ENCODE peak calls at places on chromosomes 2 and 18, in five cellular contexts. D, N, X, C and J are unnamed samples.

GRCh38 chr2:109439315-109439714 is 174.5 kb downstream of the SEPTIN10 start:
- DNase-seq in C (no peak), N (no peak), D (no peak), X (no peak), J (no peak)

GRCh38 chr2:127039387-127040031 is 67.4 kb downstream of the BIN1 start:
- DNase-seq in C (no peak), X (no peak), D (peak; percentile 73), N (no peak), J (peak; percentile 32)

GRCh38 chr18:58694221-58694620 is 23.0 kb downstream of the MALT1 start:
- DNase-seq in X (no peak), N (no peak), C (no peak), D (no peak), J (no peak)

GRCh38 chr18:79371536-79372210 is 24.1 kb upstream of the NFATC1 start:
- DNase-seq in D (peak; percentile 36), X (no peak), C (no peak), N (no peak), J (no peak)

GRCh38 chr2:33588246-33588645 is 10.9 kb downstream of the FAM98A start:
- DNase-seq in C (no peak), N (no peak), D (no peak), X (no peak), J (no peak)

GRCh38 chr18:6610436-6610835 is 119.1 kb upstream of the ARHGAP28 start:
- DNase-seq in X (no peak), D (no peak), N (no peak), C (no peak), J (no peak)

GRCh38 chr2:96150007-96150406 is 4.8 kb upstream of the DUSP2 start:
- DNase-seq in X (no peak), D (peak; percentile 75), N (no peak), C (no peak), J (no peak)

GRCh38 chr2:231123362-231123898 is 1.4 kb downstream of the HTR2B start:
- DNase-seq in N (peak; percentile 37), C (no peak), D (no peak), X (no peak), J (no peak)

GRCh38 chr2:10428936-10429335 is 19.2 kb downstream of the ODC1 start:
- DNase-seq in X (no peak), N (no peak), D (no peak), C (no peak), J (no peak)

GRCh38 chr2:48414980-48415764 is 114.8 kb upstream of the STON1 start:
- DNase-seq in D (no peak), C (no peak), X (no peak), N (peak; percentile 79), J (no peak)

GRCh38 chr18:77086034-77086433 is 46.5 kb downstream of the MBP start:
- DNase-seq in N (no peak), X (no peak), C (no peak), D (no peak), J (no peak)

GRCh38 chr2:141557329-141558098 is 573.3 kb downstream of the LRP1B start:
- DNase-seq in C (no peak), D (no peak), X (no peak), N (no peak), J (no peak)

GRCh38 chr2:2698182-2699116 is 367.4 kb upstream of the MYT1L start:
- DNase-seq in N (peak; percentile 21), C (peak; percentile 22), X (no peak), D (no peak), J (no peak)

GRCh38 chr18:65435529-65435928 is 315.3 kb upstream of the CDH7 start:
- DNase-seq in D (no peak), N (no peak), X (no peak), C (no peak), J (no peak)

GRCh38 chr2:134657650-134658250 is 61.0 kb downstream of the TMEM163 start:
- DNase-seq in X (no peak), C (peak; percentile 10), D (no peak), N (peak; percentile 23), J (no peak)

GRCh38 chr2:37561615-37562569 is 109.5 kb downstream of the CDC42EP3 start:
- DNase-seq in D (no peak), X (no peak), N (peak; percentile 13), C (peak; percentile 93), J (no peak)
- TF ChIP-seq POLR2AphosphoS5 in D (no peak), X (no peak), N (no peak), C (peak; percentile 50), J (no peak)

GRCh38 chr2:226791056-226791486 is 8.5 kb downstream of the IRS1 start:
- DNase-seq in D (no peak), X (peak; percentile 59), N (no peak), C (no peak), J (no peak)

GRCh38 chr2:226792155-226792871 is 7.3 kb downstream of the IRS1 start:
- DNase-seq in D (no peak), X (no peak), C (no peak), N (no peak), J (no peak)

GRCh38 chr2:226790006-226790405 is 9.6 kb downstream of the IRS1 start:
- DNase-seq in X (no peak), D (no peak), C (no peak), N (no peak), J (no peak)

GRCh38 chr2:226790436-226790835 is 9.2 kb downstream of the IRS1 start:
- DNase-seq in N (no peak), X (no peak), C (no peak), D (no peak), J (no peak)

GRCh38 chr2:226791487-226792081 is 8.0 kb downstream of the IRS1 start:
- DNase-seq in D (peak; percentile 97), N (no peak), X (peak; percentile 93), C (no peak), J (peak; percentile 98)
- TF ChIP-seq POLR2A in D (peak; percentile 30), N (no peak), X (peak; percentile 53), C (no peak), J (peak; percentile 57)

GRCh38 chr2:42493885-42494433 is at the start of gene KCNG3:
- DNase-seq in N (peak; percentile 58), X (peak; percentile 84), C (no peak), D (peak; percentile 87), J (peak; percentile 63)
- TF ChIP-seq POLR2AphosphoS5 in N (peak; percentile 70), X (peak; percentile 28), C (peak; percentile 70), D (no peak), J (no peak)

GRCh38 chr18:54961016-54961423 is 1.8 kb upstream of the CCDC68 start:
- DNase-seq in D (no peak), N (no peak), C (no peak), X (no peak), J (no peak)

GRCh38 chr18:54957987-54958386 is 1.3 kb downstream of the CCDC68 start:
- DNase-seq in C (no peak), N (no peak), X (peak; percentile 27), D (no peak), J (no peak)

GRCh38 chr18:54957295-54957694 is 2.0 kb downstream of the CCDC68 start:
- DNase-seq in X (no peak), C (no peak), D (no peak), N (peak; percentile 40), J (no peak)

GRCh38 chr18:54960197-54960596 is 936 bp upstream of the CCDC68 start:
- DNase-seq in N (no peak), X (no peak), D (no peak), C (no peak), J (no peak)

GRCh38 chr18:54958711-54959625 is at the start of gene CCDC68:
- DNase-seq in X (peak; percentile 88), N (peak; percentile 50), D (peak; percentile 84), C (no peak), J (no peak)
- TF ChIP-seq POLR2A in X (peak; percentile 83), N (no peak), D (peak; percentile 45), C (peak; percentile 42), J (no peak)